ENCODE peak calls at places on chromosomes 7 and 10, in four cellular contexts. L is naive thymus-derived CD4-positive, alpha-beta T cell; T is adrenal gland; H is tibial artery. O is an unnamed sample. For H3K9me3, the result is how much of the 10 kb centered on the place peaks cover.

GRCh38 chr7:12436896-12437535 is 33.4 kb upstream of the VWDE start:
- DNase-seq in T (no peak), L (no peak), H (no peak), O (no peak)

GRCh38 chr10:21174670-21175495 is 277.8 kb upstream of the NEBL start:
- DNase-seq in L (no peak), H (no peak), T (no peak), O (no peak)

GRCh38 chr7:7972128-7972527 is 3.5 kb downstream of the GLCCI1 start:
- DNase-seq in L (no peak), T (no peak), H (no peak), O (peak)

GRCh38 chr10:113858541-113858940 is 4.1 kb downstream of the NHLRC2 start:
- DNase-seq in H (no peak), T (no peak), L (no peak), O (no peak)

GRCh38 chr7:102125127-102125561 is 161.5 kb upstream of the SH2B2 start:
- DNase-seq in L (no peak), H (peak), T (peak), O (no peak)

GRCh38 chr10:34598972-34599371 is 216.1 kb downstream of the PARD3 start:
- DNase-seq in T (no peak), H (no peak), L (no peak), O (no peak)

GRCh38 chr7:74173074-74173473 is 1.1 kb upstream of the EIF4H start:
- DNase-seq in H (no peak), L (no peak), T (peak), O (no peak)

GRCh38 chr10:79434223-79434687 is 11.2 kb downstream of the ZCCHC24 start:
- DNase-seq in T (no peak), H (no peak), L (no peak), O (no peak)

GRCh38 chr7:77771901-77772300 is 26.3 kb downstream of the TMEM60 start:
- DNase-seq in L (no peak), H (no peak), T (no peak), O (no peak)

GRCh38 chr10:104391150-104391968 is 37.7 kb downstream of the CFAP58 start:
- DNase-seq in L (no peak), T (no peak), H (no peak), O (no peak)

GRCh38 chr10:79024296-79024695 is 44.5 kb upstream of the ZMIZ1 start:
- DNase-seq in L (no peak), H (no peak), T (no peak), O (no peak)

GRCh38 chr7:132656846-132657776 is 80.8 kb upstream of the PLXNA4 start:
- DNase-seq in L (no peak), T (no peak), H (no peak), O (no peak)

GRCh38 chr7:44449531-44449930 is 40.9 kb downstream of the NUDCD3 start:
- DNase-seq in H (no peak), T (no peak), L (no peak), O (no peak)

GRCh38 chr7:99371376-99371920 is 3.1 kb upstream of the ARPC1B start:
- DNase-seq in L (no peak), T (no peak), H (no peak), O (no peak)

GRCh38 chr7:92266415-92267241 is 20.9 kb downstream of the ANKIB1 start:
- DNase-seq in T (no peak), H (no peak), L (no peak), O (no peak)

GRCh38 chr7:80415522-80415921 is 96.3 kb downstream of the GNAT3 start:
- DNase-seq in H (no peak), L (no peak), T (no peak), O (no peak)

GRCh38 chr10:79440281-79440680 is 5.1 kb downstream of the ZCCHC24 start:
- DNase-seq in H (no peak), L (no peak), T (no peak), O (no peak)

GRCh38 chr10:132421377-132422168 is 24.6 kb downstream of the PWWP2B start:
- DNase-seq in H (peak), L (no peak), T (peak), O (no peak)

GRCh38 chr7:515628-516027 is 4.0 kb downstream of the PDGFA start:
- DNase-seq in T (no peak), L (no peak), H (no peak), O (no peak)

GRCh38 chr7:48042216-48042615 is 6.9 kb downstream of the C7orf57 start:
- DNase-seq in H (no peak), T (no peak), L (no peak), O (no peak)

GRCh38 chr10:104299031-104299904 is 30.3 kb downstream of the GSTO2 start:
- DNase-seq in H (no peak), T (peak), L (no peak), O (no peak)

GRCh38 chr10:24777191-24777590 is 53.5 kb upstream of the ARHGAP21 start:
- DNase-seq in T (no peak), L (no peak), H (no peak), O (no peak)

GRCh38 chr7:158529181-158530096 is 58.2 kb downstream of the PTPRN2 start:
- DNase-seq in H (no peak), L (no peak), T (no peak), O (no peak)

GRCh38 chr7:158527495-158527894 is 60.1 kb downstream of the PTPRN2 start:
- DNase-seq in T (no peak), L (no peak), H (no peak), O (peak)

GRCh38 chr7:158526531-158526930 is 61.1 kb downstream of the PTPRN2 start:
- DNase-seq in L (no peak), T (no peak), H (no peak), O (no peak)

GRCh38 chr7:158527038-158527437 is 60.6 kb downstream of the PTPRN2 start:
- DNase-seq in L (no peak), H (no peak), T (no peak), O (no peak)

DNA sequence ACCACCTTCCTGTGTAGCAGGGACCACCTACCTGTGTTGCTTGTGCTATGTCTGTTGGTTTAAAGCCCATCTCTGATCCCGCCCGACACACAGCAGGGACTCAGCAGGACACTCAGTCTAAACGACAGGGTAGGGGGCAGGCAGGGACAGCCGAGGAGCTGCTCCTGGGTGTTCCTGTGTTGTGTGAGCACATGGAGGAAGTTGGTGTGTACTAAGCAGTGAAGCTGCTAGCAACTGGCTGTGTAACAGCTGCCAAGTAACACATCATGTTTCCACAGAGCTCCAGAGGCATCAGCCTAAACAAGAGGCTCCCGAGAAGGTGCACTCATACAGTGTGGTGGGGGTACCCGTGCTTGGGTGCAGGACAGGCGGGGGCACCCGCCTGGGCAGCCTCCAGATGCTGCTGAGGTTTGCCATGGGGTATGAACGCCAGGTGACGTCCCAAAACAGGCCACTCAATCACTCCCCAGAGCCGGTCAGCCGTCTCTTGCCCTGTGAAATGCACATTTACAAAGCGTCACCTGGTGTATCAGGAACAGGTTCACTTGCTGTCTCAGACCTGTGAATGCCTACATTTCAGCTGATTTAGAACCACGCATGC is 59.6 kb downstream of the PTPRN2 start:
- DNase-seq in H (no peak), L (no peak), T (no peak), O (no peak)
- H3K9me3 ChIP-seq in H (under half), L (under half), T (under half), O (under half)

DNA sequence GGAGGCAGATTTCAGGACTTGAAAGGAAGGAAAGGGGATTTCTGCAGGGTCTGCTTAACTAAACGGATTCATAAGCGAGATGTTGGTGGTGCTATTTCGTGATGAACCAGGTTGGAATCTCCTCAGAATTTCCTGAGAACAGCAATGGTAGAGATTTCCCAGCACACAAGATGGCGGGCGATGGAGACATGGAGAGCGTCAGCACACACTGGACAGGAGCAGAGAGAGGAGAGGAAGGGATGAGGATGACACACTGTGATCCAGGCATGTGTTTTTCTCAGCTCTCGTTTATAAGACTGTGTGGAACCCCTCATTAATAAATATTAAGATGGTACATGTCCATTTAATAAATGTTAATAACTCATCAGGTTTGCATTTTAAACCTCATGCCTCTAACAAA is 43.9 kb upstream of the LYZL1 start:
- DNase-seq in H (no peak), T (no peak), L (no peak), O (no peak)
- H3K9me3 ChIP-seq in H (under half), T (under half), L (under half), O (under half)

DNA sequence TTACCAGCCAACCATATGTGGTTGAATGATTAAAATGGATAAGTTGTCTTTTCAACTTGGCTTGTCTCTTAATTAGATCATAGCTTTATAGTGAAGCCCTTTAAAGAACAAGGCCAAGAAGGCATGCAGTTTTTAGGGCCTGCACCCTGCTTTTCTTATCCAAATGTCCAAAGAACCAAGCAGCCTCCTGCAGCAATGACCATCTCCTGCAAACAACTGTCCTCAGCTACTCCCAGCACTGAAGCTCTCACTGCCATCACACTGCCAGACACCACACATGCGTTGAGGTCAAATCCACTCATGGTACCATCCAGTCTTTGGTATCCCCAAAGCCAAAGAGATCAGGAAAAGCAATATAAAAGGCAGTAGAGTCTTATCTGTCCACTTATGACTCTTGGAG is 210.3 kb downstream of the ACTR3B start:
- DNase-seq in H (no peak), T (no peak), L (no peak), O (no peak)
- H3K9me3 ChIP-seq in H (under half), T (under half), L (under half), O (under half)

GRCh38 chr10:130053561-130053960 is 57.1 kb downstream of the C10orf143 start:
- DNase-seq in H (no peak), L (no peak), T (no peak), O (no peak)
- H3K9me3 ChIP-seq in H (under half), L (under half), T (under half), O (under half)

GRCh38 chr7:157771689-157772088 is 434.9 kb downstream of the DNAJB6 start:
- DNase-seq in T (no peak), L (no peak), H (no peak), O (no peak)
- H3K9me3 ChIP-seq in T (under half), L (under half), H (under half), O (under half)

GRCh38 chr7:157843336-157844140 is 506.7 kb downstream of the DNAJB6 start:
- DNase-seq in H (no peak), L (no peak), T (no peak), O (no peak)

GRCh38 chr7:157845203-157845810 is 508.5 kb downstream of the DNAJB6 start:
- DNase-seq in L (no peak), H (no peak), T (no peak), O (no peak)

GRCh38 chr7:157844611-157845010 is 507.8 kb downstream of the DNAJB6 start:
- DNase-seq in H (no peak), T (no peak), L (no peak), O (no peak)

GRCh38 chr7:157846281-157846680 is 509.5 kb downstream of the DNAJB6 start:
- DNase-seq in T (no peak), H (no peak), L (no peak), O (no peak)

GRCh38 chr7:157844141-157844540 is 507.3 kb downstream of the DNAJB6 start:
- DNase-seq in H (no peak), T (no peak), L (no peak), O (no peak)
- H3K9me3 ChIP-seq in H (under half), T (under half), L (under half), O (under half)

GRCh38 chr7:18518555-18518954 is 23.0 kb downstream of the HDAC9 start:
- DNase-seq in L (no peak), T (no peak), H (no peak), O (no peak)
- H3K9me3 ChIP-seq in L (under half), T (under half), H (under half), O (under half)

GRCh38 chr7:123051916-123052315 is 56.4 kb upstream of the TAS2R16 start:
- DNase-seq in T (no peak), H (no peak), L (no peak), O (no peak)
- H3K9me3 ChIP-seq in T (under half), H (under half), L (under half), O (under half)